ENCODE peak calls at places on chromosomes 2 and 18, in six cellular contexts. F is IMR-90, O is neuronal stem cell, M is mesenchymal stem cell, P is H1, U is trophoblast cell. J is an unnamed sample.

GRCh38 chr2:39968037-39968436 is 189.0 kb upstream of the THUMPD2 start:
- DNase-seq in F (no peak), O (no peak), M (no peak), P (no peak), U (no peak), J (peak; percentile 13)

GRCh38 chr2:200091126-200091525 is 135.7 kb downstream of the MAIP1 start:
- DNase-seq in F (no peak), O (no peak), M (no peak), P (no peak), U (no peak), J (peak; percentile 88)

GRCh38 chr2:24334245-24334633 is 26.1 kb downstream of the ITSN2 start:
- DNase-seq in F (peak; percentile 37), O (no peak), M (peak; percentile 48), P (no peak), U (no peak), J (no peak)

GRCh38 chr2:96668771-96669170 is 26.2 kb downstream of the FER1L5 start:
- DNase-seq in F (no peak), O (no peak), M (no peak), P (no peak), U (no peak), J (no peak)

GRCh38 chr2:118530976-118531375 is 316.5 kb downstream of the EN1 start:
- DNase-seq in F (no peak), O (no peak), M (no peak), P (no peak), U (no peak), J (peak; percentile 7)

GRCh38 chr2:198314559-198315153 is 510.3 kb downstream of the PLCL1 start:
- DNase-seq in F (peak; percentile 65), O (peak; percentile 50), M (peak; percentile 71), P (no peak), U (no peak), J (peak; percentile 74)

GRCh38 chr2:20457027-20457426 is 10.2 kb downstream of the RHOB start:
- DNase-seq in F (peak; percentile 65), O (no peak), M (peak; percentile 86), P (no peak), U (no peak), J (no peak)

GRCh38 chr2:11131166-11131920 is 23.9 kb upstream of the SLC66A3 start:
- DNase-seq in F (no peak), O (no peak), M (no peak), P (no peak), U (no peak), J (no peak)

GRCh38 chr2:85064927-85065630 is 68.1 kb upstream of the TCF7L1 start:
- DNase-seq in F (no peak), O (no peak), M (no peak), P (no peak), U (no peak), J (peak; percentile 74)

GRCh38 chr2:10316336-10316735 is 13.6 kb downstream of the HPCAL1 start:
- DNase-seq in F (peak; percentile 60), O (no peak), M (no peak), P (no peak), U (no peak), J (no peak)

GRCh38 chr2:168642873-168643272 is 159.6 kb upstream of the NOSTRIN start:
- DNase-seq in F (no peak), O (no peak), M (no peak), P (no peak), U (no peak), J (no peak)

GRCh38 chr2:18545384-18545783 is 15.1 kb downstream of the RDH14 start:
- DNase-seq in F (peak; percentile 86), O (no peak), M (peak; percentile 10), P (no peak), U (no peak), J (no peak)

GRCh38 chr18:79515331-79515730 is 119.6 kb downstream of the NFATC1 start:
- DNase-seq in F (no peak), O (no peak), M (no peak), P (no peak), U (no peak), J (no peak)

GRCh38 chr2:38771632-38772031 is 6.4 kb upstream of the GEMIN6 start:
- DNase-seq in F (peak; percentile 55), O (no peak), M (no peak), P (no peak), U (no peak), J (no peak)

GRCh38 chr2:10471046-10471571 is 23.0 kb upstream of the ODC1 start:
- DNase-seq in F (no peak), O (no peak), M (no peak), P (no peak), U (no peak), J (no peak)

GRCh38 chr2:196987298-196987653 is 60.8 kb upstream of the PGAP1 start:
- DNase-seq in F (peak; percentile 33), O (no peak), M (no peak), P (no peak), U (no peak), J (no peak)

GRCh38 chr2:33208400-33208799 is 261.6 kb downstream of the LTBP1 start:
- DNase-seq in F (no peak), O (no peak), M (no peak), P (no peak), U (no peak), J (no peak)

GRCh38 chr2:183024701-183025100 is 13.6 kb downstream of the NCKAP1 start:
- DNase-seq in F (peak; percentile 35), O (no peak), M (peak; percentile 31), P (no peak), U (no peak), J (no peak)

GRCh38 chr18:2988041-2988794 is 24.7 kb downstream of the LPIN2 start:
- DNase-seq in F (peak; percentile 82), O (no peak), M (peak; percentile 70), P (no peak), U (no peak), J (no peak)

DNA sequence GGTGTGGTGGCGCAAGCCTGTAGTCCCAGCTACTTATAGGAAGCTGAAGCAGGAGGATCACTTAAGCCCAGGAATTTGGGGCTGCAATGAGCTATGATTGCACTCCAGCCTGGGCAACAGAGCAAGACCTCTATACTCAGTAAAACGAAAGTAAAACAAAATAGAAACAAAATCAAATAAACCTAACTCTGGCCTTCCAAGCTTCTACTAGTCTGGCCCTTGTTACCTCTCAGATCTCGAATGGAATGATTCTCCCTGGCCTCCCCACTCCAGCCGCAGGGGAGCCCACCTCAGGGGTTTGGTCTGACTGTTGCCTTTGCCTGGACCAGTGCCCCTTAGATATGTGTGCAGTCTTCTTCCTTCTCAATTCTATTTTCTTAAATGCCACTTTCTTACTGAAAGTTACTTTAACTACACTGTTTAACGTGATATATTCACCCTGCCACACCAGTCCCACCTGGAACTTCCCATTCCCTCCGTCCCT is 160.0 kb upstream of the GCFC2 start:
- DNase-seq in F (no peak), O (no peak), M (no peak), P (no peak), U (no peak), J (no peak)
- H3K4me2 ChIP-seq in F (no peak overlapping the region), O (no peak overlapping the region), M (no peak overlapping the region), P (peak overlapping the region; percentile 33), U (no peak overlapping the region), J (no peak overlapping the region)

GRCh38 chr18:37254256-37254880 is 311.2 kb downstream of the CELF4 start:
- DNase-seq in F (no peak), O (no peak), M (no peak), P (no peak), U (no peak), J (peak; percentile 6)
- H3K4me3 ChIP-seq in F (no peak overlapping the region), O (peak overlapping the region; percentile 82), M (peak overlapping the region; percentile 49), P (peak overlapping the region; percentile 64), U (peak overlapping the region; percentile 69), J (no peak overlapping the region)

DNA sequence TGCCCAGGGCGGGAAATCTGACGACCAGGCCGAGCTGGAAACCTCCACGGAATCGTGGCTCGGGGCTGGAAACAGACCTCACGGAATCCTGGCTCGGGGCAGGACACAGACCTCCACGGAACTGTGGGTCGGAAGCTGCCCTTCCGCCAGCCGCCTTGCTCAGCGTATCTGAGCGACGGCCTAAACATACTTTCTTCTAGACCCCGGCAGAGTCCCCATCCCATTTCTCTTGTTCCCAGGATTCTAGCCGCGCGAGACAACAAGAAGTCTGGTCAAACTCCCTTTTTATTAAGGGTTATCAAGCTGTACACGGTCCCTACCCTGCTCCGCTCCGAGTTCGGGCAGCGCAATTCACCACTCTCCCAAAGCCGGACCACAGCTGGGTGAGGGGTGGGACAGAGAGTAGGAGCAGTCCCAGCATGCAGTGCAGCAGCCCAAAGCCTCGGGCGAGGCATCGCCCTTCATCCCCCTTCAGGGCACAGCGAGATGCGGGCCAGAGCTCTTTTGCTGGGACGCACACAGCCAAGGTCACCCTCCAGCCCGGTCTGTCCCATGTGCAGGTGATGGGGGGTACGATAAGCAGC is 447 bp upstream of the ABCB6 start:
- DNase-seq in F (no peak), O (no peak), M (no peak), P (no peak), U (no peak), J (peak; percentile 74)
- H3K18ac ChIP-seq in F (no peak overlapping the region), O (peak overlapping the region; percentile 99), M (no peak overlapping the region), P (peak overlapping the region; percentile 93), U (no peak overlapping the region), J (peak overlapping the region; percentile 8)

GRCh38 chr2:241612156-241613017 is 24.6 kb downstream of the THAP4 start:
- DNase-seq in F (peak; percentile 20), O (no peak), M (peak; percentile 39), P (no peak), U (no peak), J (no peak)
- H3K4me2 ChIP-seq in F (peak overlapping the region; percentile 62), O (no peak overlapping the region), M (no peak overlapping the region), P (no peak overlapping the region), U (no peak overlapping the region), J (no peak overlapping the region)

DNA sequence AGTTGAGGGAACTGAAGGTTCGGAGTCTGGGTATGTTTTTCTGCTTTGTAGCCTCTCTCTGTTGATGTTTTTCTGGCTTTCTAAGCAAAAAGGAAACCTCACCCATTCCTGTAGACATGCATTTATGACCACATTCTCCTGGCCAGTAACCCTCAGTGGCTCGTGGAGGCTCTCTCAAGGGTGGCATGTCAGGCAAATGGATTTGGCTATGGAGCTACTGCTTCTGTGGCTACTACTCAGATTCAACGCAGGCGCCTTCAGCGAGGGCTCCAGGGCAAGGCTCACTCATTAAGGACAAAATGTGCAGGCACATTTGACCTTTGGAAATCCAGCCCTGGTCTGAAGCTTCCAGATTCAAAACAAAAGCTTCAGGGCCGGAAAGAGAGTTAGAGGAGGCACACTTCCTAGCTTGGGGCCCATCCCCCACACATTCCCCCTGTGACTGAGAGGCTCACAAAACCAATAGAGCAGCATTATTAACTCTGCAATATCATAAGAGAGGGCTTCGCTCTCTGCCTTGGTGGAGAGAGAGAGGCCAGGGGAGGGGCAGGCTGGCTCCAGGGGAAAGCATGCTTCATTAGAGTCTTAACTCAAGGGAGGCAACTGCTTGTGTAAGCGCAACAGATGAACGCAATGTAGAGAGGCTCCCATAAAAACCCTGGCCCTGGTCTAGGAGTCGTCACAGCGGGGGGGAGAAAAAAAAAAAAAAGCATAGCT is 22.1 kb downstream of the KLF7 start:
- DNase-seq in F (no peak), O (no peak), M (peak; percentile 89), P (no peak), U (no peak), J (peak; percentile 68)
- H3K4me3 ChIP-seq in F (no peak overlapping the region), O (no peak overlapping the region), M (no peak overlapping the region), P (no peak overlapping the region), U (no peak overlapping the region), J (no peak overlapping the region)

J was measured in mesendoderm.